ENCODE peak calls at places on chromosome 2, in eight cellular contexts. Q is naive thymus-derived CD4-positive, alpha-beta T cell; M is NAMALWA; G is T-cell; E is BJ; B is memory B cell; H is esophagus squamous epithelium; N is SK-N-MC. Y is an unnamed sample.

GRCh38 chr2:55163895-55164509 is 68.1 kb downstream of the CLHC1 start:
- DNase-seq in Q (no peak), M (no peak), G (no peak), E (no peak), B (no peak), H (no peak), N (no peak), Y (no peak)

GRCh38 chr2:66237470-66238354 is 197.2 kb upstream of the MEIS1 start:
- DNase-seq in Q (no peak), M (no peak), G (no peak), E (no peak), B (no peak), H (no peak), N (no peak), Y (no peak)

GRCh38 chr2:56118474-56118873 is 65.3 kb upstream of the CCDC85A start:
- DNase-seq in Q (no peak), M (peak), G (no peak), E (no peak), B (no peak), H (no peak), N (no peak), Y (no peak)

GRCh38 chr2:205755923-205756322 is 73.6 kb downstream of the NRP2 start:
- DNase-seq in Q (no peak), M (no peak), G (no peak), E (no peak), B (no peak), H (no peak), N (no peak), Y (no peak)

GRCh38 chr2:17576802-17577201 is 36.3 kb downstream of the VSNL1 start:
- DNase-seq in Q (no peak), M (no peak), G (no peak), E (no peak), B (no peak), H (no peak), N (no peak), Y (no peak)

GRCh38 chr2:28269019-28269784 is 123.5 kb upstream of the FOSL2 start:
- DNase-seq in Q (no peak), M (no peak), G (no peak), E (no peak), B (no peak), H (no peak), N (no peak), Y (no peak)

GRCh38 chr2:214808961-214809750 is at the start of gene BARD1:
- DNase-seq in Q (no peak), M (peak), G (peak), E (no peak), B (peak), H (peak), N (no peak), Y (no peak)

GRCh38 chr2:10993001-10993481 is 81.3 kb downstream of the KCNF1 start:
- DNase-seq in Q (no peak), M (no peak), G (no peak), E (peak), B (no peak), H (no peak), N (no peak), Y (no peak)

GRCh38 chr2:182548031-182548950 is 121.5 kb upstream of the PDE1A start:
- DNase-seq in Q (no peak), M (no peak), G (no peak), E (no peak), B (no peak), H (no peak), N (no peak), Y (no peak)

GRCh38 chr2:109409347-109410020 is 204.3 kb downstream of the SEPTIN10 start:
- DNase-seq in Q (no peak), M (no peak), G (no peak), E (no peak), B (no peak), H (no peak), N (no peak), Y (no peak)

GRCh38 chr2:68365087-68365486 is at the start of gene PLEK:
- DNase-seq in Q (peak), M (peak), G (peak), E (no peak), B (peak), H (no peak), N (no peak), Y (no peak)